ENCODE peak calls at places on chromosomes 5 and 9, in five cellular contexts. One of them, this sample, is unnamed. For H3K36me3, the result is how much of the 10 kb centered on the place peaks cover.

GRCh38 chr5:151755383-151755782 is 3.0 kb downstream of the ATOX1 start:
- DNase-seq in H1: no peak
- DNase-seq in GM12878: no peak
- DNase-seq in HepG2: peak
- DNase-seq in K562: peak
- DNase-seq in this sample: no peak

GRCh38 chr5:71586052-71586940 is 844 bp upstream of the MCCC2 start:
- DNase-seq in HepG2: peak
- DNase-seq in H1: no peak
- DNase-seq in GM12878: peak
- DNase-seq in K562: peak
- DNase-seq in this sample: peak

GRCh38 chr5:29697786-29698414 is 1495.6 kb upstream of the CDH6 start:
- DNase-seq in HepG2: peak
- DNase-seq in GM12878: no peak
- DNase-seq in K562: peak
- DNase-seq in H1: no peak
- DNase-seq in this sample: peak

GRCh38 chr9:97640290-97640689 is 6.7 kb downstream of the NCBP1 start:
- DNase-seq in GM12878: no peak
- DNase-seq in HepG2: peak
- DNase-seq in H1: no peak
- DNase-seq in K562: peak
- DNase-seq in this sample: no peak

GRCh38 chr5:178996156-178996555 is 1.0 kb upstream of the GRM6 start:
- DNase-seq in GM12878: no peak
- DNase-seq in H1: no peak
- DNase-seq in K562: no peak
- DNase-seq in HepG2: no peak
- DNase-seq in this sample: no peak

GRCh38 chr9:34072868-34073590 is 24.3 kb upstream of the UBAP2 start:
- DNase-seq in H1: peak
- DNase-seq in GM12878: no peak
- DNase-seq in K562: peak
- DNase-seq in HepG2: peak
- DNase-seq in this sample: no peak

GRCh38 chr5:71891406-71891805 is 172.3 kb downstream of the CARTPT start:
- DNase-seq in GM12878: no peak
- DNase-seq in H1: no peak
- DNase-seq in HepG2: no peak
- DNase-seq in K562: no peak
- DNase-seq in this sample: no peak

GRCh38 chr5:178671745-178672144 is 44.9 kb upstream of the CLK4 start:
- DNase-seq in K562: no peak
- DNase-seq in H1: no peak
- DNase-seq in HepG2: no peak
- DNase-seq in GM12878: no peak
- DNase-seq in this sample: no peak

GRCh38 chr9:121268598-121269029 is 652 bp downstream of the GSN start:
- DNase-seq in GM12878: no peak
- DNase-seq in K562: no peak
- DNase-seq in HepG2: no peak
- DNase-seq in H1: no peak
- DNase-seq in this sample: no peak

GRCh38 chr9:92963831-92964606 is 16.7 kb downstream of the FGD3 start:
- DNase-seq in K562: no peak
- DNase-seq in HepG2: peak
- DNase-seq in H1: no peak
- DNase-seq in GM12878: peak
- DNase-seq in this sample: no peak

GRCh38 chr9:106878943-106879916 is 16.3 kb downstream of the ZNF462 start:
- DNase-seq in GM12878: no peak
- DNase-seq in H1: no peak
- DNase-seq in HepG2: no peak
- DNase-seq in K562: no peak
- DNase-seq in this sample: peak

GRCh38 chr5:58872670-58873273 is 289.9 kb downstream of the RAB3C start:
- DNase-seq in K562: no peak
- DNase-seq in H1: no peak
- DNase-seq in HepG2: no peak
- DNase-seq in GM12878: no peak
- DNase-seq in this sample: no peak

GRCh38 chr5:44565872-44566271 is 176.7 kb upstream of the FGF10 start:
- DNase-seq in HepG2: no peak
- DNase-seq in H1: no peak
- DNase-seq in K562: no peak
- DNase-seq in GM12878: no peak
- DNase-seq in this sample: no peak

GRCh38 chr5:172417983-172418630 is 36.2 kb downstream of the SH3PXD2B start:
- DNase-seq in K562: no peak
- DNase-seq in H1: no peak
- DNase-seq in GM12878: no peak
- DNase-seq in HepG2: peak
- DNase-seq in this sample: no peak

GRCh38 chr5:91194861-91195460 is 188.2 kb downstream of the ARRDC3 start:
- DNase-seq in GM12878: no peak
- DNase-seq in H1: no peak
- DNase-seq in HepG2: no peak
- DNase-seq in K562: no peak
- DNase-seq in this sample: no peak

DNA sequence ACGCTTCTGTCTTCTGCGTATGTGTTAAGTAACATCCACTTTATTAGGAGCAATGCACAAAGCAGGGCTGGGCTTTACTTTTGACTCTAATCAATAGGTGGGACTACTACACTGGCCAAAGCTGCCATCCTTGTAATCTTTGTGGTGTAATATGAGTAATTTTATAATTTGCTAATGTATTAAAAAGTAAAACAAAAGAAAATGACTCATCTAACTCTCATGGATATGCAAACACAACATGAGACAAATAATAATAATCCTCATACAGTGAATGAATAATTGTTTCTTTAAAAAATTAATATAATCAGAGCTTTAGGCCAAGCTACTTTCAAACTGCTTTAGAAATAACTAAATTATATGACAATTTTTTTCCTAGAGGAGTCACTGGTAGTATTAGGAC is 90.7 kb downstream of the NR3C1 start:
- DNase-seq in H1: no peak
- DNase-seq in HepG2: no peak
- DNase-seq in GM12878: no peak
- DNase-seq in K562: no peak
- DNase-seq in this sample: no peak
- TF ChIP-seq GABPA in H1: no peak
- TF ChIP-seq GABPA in HepG2: no peak
- TF ChIP-seq GABPA in GM12878: no peak
- TF ChIP-seq GABPA in K562: no peak
- TF ChIP-seq GABPA in this sample: no peak

GRCh38 chr5:6056280-6056679 is 322.1 kb downstream of the MED10 start:
- DNase-seq in K562: no peak
- DNase-seq in H1: no peak
- DNase-seq in GM12878: no peak
- DNase-seq in HepG2: no peak
- DNase-seq in this sample: no peak
- H3K36me3 ChIP-seq in K562: under half
- H3K36me3 ChIP-seq in H1: under half
- H3K36me3 ChIP-seq in GM12878: under half
- H3K36me3 ChIP-seq in HepG2: under half
- H3K36me3 ChIP-seq in this sample: under half

GRCh38 chr9:2622361-2623045 is 916 bp downstream of the VLDLR start:
- DNase-seq in K562: no peak
- DNase-seq in GM12878: no peak
- DNase-seq in HepG2: no peak
- DNase-seq in H1: peak
- DNase-seq in this sample: peak
- TF ChIP-seq SIN3A in K562: no peak
- TF ChIP-seq SIN3A in GM12878: no peak
- TF ChIP-seq SIN3A in HepG2: no peak
- TF ChIP-seq SIN3A in H1: peak
- TF ChIP-seq SIN3A in this sample: no peak

DNA sequence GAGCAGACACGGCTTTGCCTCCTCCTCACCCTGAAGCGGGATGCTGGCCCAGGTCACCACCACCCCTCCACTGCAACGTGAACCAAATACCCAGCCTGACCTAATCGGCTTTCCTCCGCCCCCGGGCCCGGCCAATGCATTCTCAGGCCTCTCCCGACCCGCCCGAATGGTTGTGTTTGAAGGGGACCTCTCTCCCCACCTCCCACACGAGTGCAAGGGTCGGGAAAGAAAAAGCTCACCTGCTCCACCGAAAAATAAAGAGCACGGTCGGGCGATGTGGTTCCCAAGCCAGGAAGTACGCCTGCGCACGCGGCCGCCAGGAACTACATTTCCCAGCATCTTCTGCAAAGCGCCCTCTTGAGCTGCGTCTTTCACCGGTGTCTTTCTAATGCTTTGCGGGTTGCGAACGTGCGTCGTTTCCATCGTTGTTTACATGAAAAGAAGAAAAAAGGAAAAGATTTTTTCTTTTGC is at the start of gene ZNF883:
- DNase-seq in K562: peak
- DNase-seq in GM12878: no peak
- DNase-seq in HepG2: peak
- DNase-seq in H1: peak
- DNase-seq in this sample: peak
- TF ChIP-seq GABPA in K562: no peak
- TF ChIP-seq GABPA in GM12878: no peak
- TF ChIP-seq GABPA in HepG2: no peak
- TF ChIP-seq GABPA in H1: no peak
- TF ChIP-seq GABPA in this sample: peak

DNA sequence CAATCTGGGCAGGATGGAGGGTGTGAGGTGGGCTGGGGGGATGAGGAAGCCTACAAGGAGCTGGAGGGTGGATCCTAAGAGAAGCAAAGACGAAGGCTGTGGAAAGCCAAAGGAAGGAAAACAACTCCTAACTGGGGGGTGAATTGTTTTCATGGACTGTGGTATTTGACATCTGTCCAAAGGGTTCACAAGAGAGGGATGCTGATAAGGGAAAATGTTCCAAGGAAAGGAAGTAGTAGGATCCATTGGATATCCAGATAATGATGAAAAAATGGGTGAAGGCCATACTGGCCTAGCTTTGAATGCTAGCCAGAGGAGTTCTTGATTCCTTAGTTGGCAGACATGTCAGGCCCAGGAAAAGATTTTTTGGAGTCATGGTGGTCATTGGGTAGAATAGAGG is 51.8 kb upstream of the FOXI1 start:
- DNase-seq in GM12878: no peak
- DNase-seq in K562: no peak
- DNase-seq in HepG2: no peak
- DNase-seq in H1: no peak
- DNase-seq in this sample: no peak
- H3K36me3 ChIP-seq in GM12878: under half
- H3K36me3 ChIP-seq in K562: under half
- H3K36me3 ChIP-seq in HepG2: under half
- H3K36me3 ChIP-seq in H1: under half
- H3K36me3 ChIP-seq in this sample: under half